ENCODE peak calls at places on chromosome 10, in seven cellular contexts. A is HTR-8/SVneo; W is activated CD4-positive, alpha-beta T cell treated with anti-CD3 and anti-CD28 coated beads, Interleukin-2, amount 50 U/mL, for 48 hours; D is NCI-H510A treated with DMSO at 0.1 percent for 48 hours; U is renal cortical epithelial cell; F is substantia nigra; Y is EL. H is an unnamed sample.
A peak's percentile ranks its signal among the peaks of the same experiment; 100 is the strongest.

GRCh38 chr10:104300736-104301292 is 31.8 kb downstream of the GSTO2 start:
- DNase-seq in A (peak; percentile 83), W (no peak), D (peak; percentile 94), U (peak; percentile 95), F (no peak), Y (peak; percentile 97), H (peak; percentile 86)

GRCh38 chr10:8130973-8131911 is 76.8 kb downstream of the GATA3 start:
- DNase-seq in A (peak; percentile 52), W (peak; percentile 54), D (no peak), U (peak; percentile 49), F (no peak), Y (no peak), H (no peak)

GRCh38 chr10:339038-339391 is 203.8 kb downstream of the ZMYND11 start:
- DNase-seq in A (no peak), W (no peak), D (no peak), U (peak; percentile 71), F (no peak), Y (no peak), H (no peak)

GRCh38 chr10:35307297-35307696 is 29.0 kb upstream of the CCNY start:
- DNase-seq in A (no peak), W (no peak), D (no peak), U (peak; percentile 52), F (no peak), Y (no peak), H (no peak)

GRCh38 chr10:50477287-50477686 is 146.5 kb downstream of the SGMS1 start:
- DNase-seq in A (no peak), W (no peak), D (no peak), U (no peak), F (no peak), Y (no peak), H (no peak)

GRCh38 chr10:100025528-100026070 is 15.9 kb upstream of the DNMBP start:
- DNase-seq in A (no peak), W (no peak), D (peak; percentile 93), U (peak; percentile 60), F (no peak), Y (no peak), H (no peak)

GRCh38 chr10:72557362-72557761 is 68.5 kb downstream of the MICU1 start:
- DNase-seq in A (no peak), W (no peak), D (no peak), U (peak; percentile 61), F (no peak), Y (peak; percentile 40), H (peak; percentile 5)

GRCh38 chr10:130498042-130498441 is 361.9 kb downstream of the GLRX3 start:
- DNase-seq in A (no peak), W (no peak), D (no peak), U (no peak), F (no peak), Y (no peak), H (no peak)

GRCh38 chr10:130764651-130765050 is 546.9 kb downstream of the TCERG1L start:
- DNase-seq in A (no peak), W (no peak), D (no peak), U (no peak), F (no peak), Y (no peak), H (no peak)

GRCh38 chr10:44978570-44979280 is at the start of gene DEPP1:
- DNase-seq in A (peak; percentile 89), W (no peak), D (peak; percentile 77), U (peak; percentile 98), F (no peak), Y (peak; percentile 80), H (peak; percentile 86)

GRCh38 chr10:88116491-88116890 is 253.1 kb downstream of the PTEN start:
- DNase-seq in A (no peak), W (no peak), D (no peak), U (peak; percentile 35), F (no peak), Y (peak; percentile 73), H (peak; percentile 12)

GRCh38 chr10:24207781-24208611 is 942 bp upstream of the KIAA1217 start:
- DNase-seq in A (no peak), W (no peak), D (no peak), U (peak; percentile 39), F (no peak), Y (no peak), H (no peak)

GRCh38 chr10:6108631-6109443 is 20.0 kb downstream of the RBM17 start:
- DNase-seq in A (no peak), W (no peak), D (no peak), U (peak; percentile 56), F (no peak), Y (peak; percentile 53), H (no peak)

GRCh38 chr10:123380491-123381085 is 226.4 kb downstream of the BUB3 start:
- DNase-seq in A (peak; percentile 3), W (no peak), D (peak; percentile 52), U (peak; percentile 22), F (no peak), Y (peak; percentile 4), H (no peak)

GRCh38 chr10:51048792-51049191 is 25.5 kb upstream of the PRKG1 start:
- DNase-seq in A (no peak), W (no peak), D (no peak), U (no peak), F (no peak), Y (no peak), H (no peak)

GRCh38 chr10:329361-330099 is 194.3 kb downstream of the ZMYND11 start:
- DNase-seq in A (peak; percentile 80), W (peak; percentile 47), D (peak; percentile 63), U (peak; percentile 92), F (peak; percentile 75), Y (peak; percentile 96), H (peak; percentile 92)

GRCh38 chr10:51300617-51301350 is 226.5 kb downstream of the PRKG1 start:
- DNase-seq in A (no peak), W (no peak), D (no peak), U (no peak), F (no peak), Y (no peak), H (no peak)

GRCh38 chr10:93515071-93515962 is 18.9 kb downstream of the CEP55 start:
- DNase-seq in A (no peak), W (no peak), D (no peak), U (no peak), F (no peak), Y (no peak), H (no peak)

GRCh38 chr10:86041116-86041515 is 325.5 kb downstream of the GRID1 start:
- DNase-seq in A (no peak), W (no peak), D (no peak), U (no peak), F (no peak), Y (no peak), H (no peak)

GRCh38 chr10:90587081-90587491 is 270.8 kb downstream of the HTR7 start:
- DNase-seq in A (no peak), W (no peak), D (no peak), U (peak; percentile 46), F (no peak), Y (peak; percentile 63), H (no peak)

GRCh38 chr10:17073720-17074547 is 55.7 kb downstream of the CUBN start:
- DNase-seq in A (no peak), W (no peak), D (no peak), U (peak; percentile 36), F (no peak), Y (no peak), H (no peak)

GRCh38 chr10:24344279-24344678 is 135.3 kb downstream of the KIAA1217 start:
- DNase-seq in A (peak; percentile 71), W (no peak), D (no peak), U (peak; percentile 93), F (no peak), Y (peak; percentile 97), H (peak; percentile 54)

GRCh38 chr10:49001402-49001801 is 61.8 kb upstream of the LRRC18 start:
- DNase-seq in A (no peak), W (no peak), D (no peak), U (no peak), F (no peak), Y (no peak), H (no peak)

GRCh38 chr10:21751341-21752310 is 217.6 kb downstream of the MLLT10 start:
- DNase-seq in A (no peak), W (no peak), D (no peak), U (no peak), F (no peak), Y (no peak), H (no peak)

GRCh38 chr10:60955957-60956425 is 12.0 kb upstream of the RHOBTB1 start:
- DNase-seq in A (no peak), W (no peak), D (no peak), U (peak; percentile 81), F (no peak), Y (peak; percentile 77), H (no peak)

H was measured in AG08396.